ENCODE peak calls at places on chromosomes 11 and 22, in nine cellular contexts. M is LHCN-M2, O is NCI-H1105, H is posterior vena cava, L is neuronal stem cell, X is pancreas, B is neural crest cell, Y is mammary epithelial cell, E is NCI-H1092 treated with DMSO at 0.1 percent for 48 hours. G is an unnamed sample.

GRCh38 chr11:128890543-128891409 is at the start of gene KCNJ5:
- DNase-seq in M (no peak), O (peak), H (no peak), L (no peak), X (peak), B (peak), Y (peak), E (peak), G (no peak)

GRCh38 chr11:44934735-44935250 is 15.9 kb downstream of the TP53I11 start:
- DNase-seq in M (no peak), O (no peak), H (no peak), L (no peak), X (no peak), B (no peak), Y (no peak), E (no peak), G (no peak)

GRCh38 chr11:32312865-32313403 is 122.4 kb downstream of the WT1 start:
- DNase-seq in M (peak), O (no peak), H (no peak), L (no peak), X (no peak), B (no peak), Y (peak), E (no peak), G (no peak)

GRCh38 chr22:43263645-43264514 is 76.9 kb upstream of the TTLL12 start:
- DNase-seq in M (peak), O (peak), H (peak), L (no peak), X (peak), B (no peak), Y (peak), E (peak), G (no peak)

GRCh38 chr11:10374386-10374785 is 69.5 kb downstream of the ADM start:
- DNase-seq in M (no peak), O (no peak), H (no peak), L (no peak), X (no peak), B (no peak), Y (no peak), E (no peak), G (no peak)

GRCh38 chr22:21682385-21683175 is 16.8 kb downstream of the PPIL2 start:
- DNase-seq in M (no peak), O (no peak), H (no peak), L (no peak), X (peak), B (no peak), Y (no peak), E (no peak), G (no peak)

GRCh38 chr11:64675417-64676252 is 47.4 kb downstream of the NRXN2 start:
- DNase-seq in M (peak), O (no peak), H (peak), L (no peak), X (no peak), B (no peak), Y (peak), E (peak), G (no peak)

GRCh38 chr11:60978546-60979380 is 7.3 kb downstream of the CD6 start:
- DNase-seq in M (peak), O (no peak), H (no peak), L (no peak), X (no peak), B (no peak), Y (peak), E (no peak), G (no peak)

GRCh38 chr11:30281476-30282288 is 41.2 kb upstream of the ARL14EP start:
- DNase-seq in M (no peak), O (no peak), H (no peak), L (no peak), X (no peak), B (no peak), Y (no peak), E (no peak), G (no peak)

GRCh38 chr22:27046603-27047002 is 389.2 kb downstream of the MIAT start:
- DNase-seq in M (no peak), O (no peak), H (no peak), L (no peak), X (no peak), B (no peak), Y (no peak), E (no peak), G (no peak)

GRCh38 chr11:77107950-77108349 is 5.3 kb downstream of the OMP start:
- DNase-seq in M (peak), O (no peak), H (peak), L (no peak), X (peak), B (no peak), Y (peak), E (peak), G (no peak)

GRCh38 chr22:22871536-22872278 is 15.9 kb upstream of the IGLL5 start:
- DNase-seq in M (no peak), O (no peak), H (no peak), L (no peak), X (no peak), B (no peak), Y (no peak), E (no peak), G (no peak)

GRCh38 chr11:121422675-121423074 is 29.4 kb upstream of the SORL1 start:
- DNase-seq in M (no peak), O (no peak), H (no peak), L (no peak), X (no peak), B (no peak), Y (no peak), E (no peak), G (no peak)

GRCh38 chr11:75298191-75298590 is 53.3 kb downstream of the ARRB1 start:
- DNase-seq in M (no peak), O (peak), H (no peak), L (no peak), X (no peak), B (no peak), Y (no peak), E (peak), G (peak)

GRCh38 chr11:68714047-68714856 is 29.9 kb downstream of the GAL start:
- DNase-seq in M (no peak), O (no peak), H (no peak), L (no peak), X (no peak), B (no peak), Y (no peak), E (no peak), G (no peak)

GRCh38 chr22:45771711-45772110 is 100.1 kb downstream of the ATXN10 start:
- DNase-seq in M (no peak), O (no peak), H (no peak), L (no peak), X (no peak), B (no peak), Y (no peak), E (no peak), G (no peak)

GRCh38 chr11:129365816-129366215 is 9.8 kb upstream of the BARX2 start:
- DNase-seq in M (no peak), O (no peak), H (no peak), L (no peak), X (no peak), B (no peak), Y (peak), E (no peak), G (no peak)

GRCh38 chr11:130213143-130213978 is 53.8 kb downstream of the ST14 start:
- DNase-seq in M (peak), O (peak), H (peak), L (peak), X (peak), B (peak), Y (peak), E (peak), G (no peak)

GRCh38 chr11:70666336-70666735 is 268.0 kb downstream of the CTTN start:
- DNase-seq in M (no peak), O (no peak), H (no peak), L (no peak), X (no peak), B (no peak), Y (no peak), E (no peak), G (no peak)

GRCh38 chr11:64877390-64878222 is 815 bp downstream of the EHD1 start:
- DNase-seq in M (no peak), O (no peak), H (no peak), L (no peak), X (no peak), B (no peak), Y (no peak), E (no peak), G (no peak)

GRCh38 chr11:11179239-11179638 is 173.8 kb downstream of the CSNK2A3 start:
- DNase-seq in M (peak), O (no peak), H (no peak), L (no peak), X (no peak), B (no peak), Y (peak), E (no peak), G (no peak)

GRCh38 chr11:62573592-62574362 is at the start of gene EEF1G:
- DNase-seq in M (peak), O (peak), H (peak), L (peak), X (peak), B (peak), Y (peak), E (peak), G (peak)

GRCh38 chr22:44721206-44721605 is 19.2 kb downstream of the PRR5 start:
- DNase-seq in M (no peak), O (no peak), H (no peak), L (peak), X (no peak), B (no peak), Y (no peak), E (no peak), G (no peak)

GRCh38 chr11:65355013-65355775 is 643 bp downstream of the TIGD3 start:
- DNase-seq in M (no peak), O (peak), H (no peak), L (peak), X (peak), B (peak), Y (no peak), E (peak), G (peak)

G was measured in NCI-H774.